ENCODE peak calls at places on chromosomes 7 and 10, in four cellular contexts. One of them, this sample, is unnamed.

GRCh38 chr7:155610633-155611193 is 33.7 kb upstream of the RBM33 start:
- DNase-seq in thoracic aorta: no peak
- DNase-seq in AG04450: no peak
- DNase-seq in CD8-positive, alpha-beta T cell: no peak
- DNase-seq in this sample: no peak

GRCh38 chr10:87622290-87623004 is 37.2 kb upstream of the PAPSS2 start:
- DNase-seq in thoracic aorta: no peak
- DNase-seq in AG04450: no peak
- DNase-seq in CD8-positive, alpha-beta T cell: no peak
- DNase-seq in this sample: peak

GRCh38 chr7:37915438-37915837 is 1.2 kb downstream of the SFRP4 start:
- DNase-seq in thoracic aorta: no peak
- DNase-seq in CD8-positive, alpha-beta T cell: no peak
- DNase-seq in AG04450: no peak
- DNase-seq in this sample: no peak

GRCh38 chr7:21159506-21159905 is 268.4 kb upstream of the SP4 start:
- DNase-seq in CD8-positive, alpha-beta T cell: no peak
- DNase-seq in AG04450: no peak
- DNase-seq in thoracic aorta: no peak
- DNase-seq in this sample: no peak

GRCh38 chr10:102300289-102300843 is 55.0 kb downstream of the GBF1 start:
- DNase-seq in AG04450: peak
- DNase-seq in thoracic aorta: no peak
- DNase-seq in CD8-positive, alpha-beta T cell: no peak
- DNase-seq in this sample: no peak

GRCh38 chr10:122566632-122567031 is 6.1 kb downstream of the DMBT1 start:
- DNase-seq in thoracic aorta: no peak
- DNase-seq in CD8-positive, alpha-beta T cell: no peak
- DNase-seq in AG04450: no peak
- DNase-seq in this sample: no peak

GRCh38 chr7:80790877-80791276 is 128.0 kb downstream of the SEMA3C start:
- DNase-seq in thoracic aorta: no peak
- DNase-seq in CD8-positive, alpha-beta T cell: no peak
- DNase-seq in AG04450: no peak
- DNase-seq in this sample: no peak

GRCh38 chr10:13100349-13101294 is 659 bp downstream of the OPTN start:
- DNase-seq in CD8-positive, alpha-beta T cell: peak
- DNase-seq in thoracic aorta: no peak
- DNase-seq in AG04450: no peak
- DNase-seq in this sample: no peak

GRCh38 chr10:6507311-6507710 is 72.8 kb downstream of the PRKCQ start:
- DNase-seq in AG04450: no peak
- DNase-seq in CD8-positive, alpha-beta T cell: no peak
- DNase-seq in thoracic aorta: no peak
- DNase-seq in this sample: no peak

GRCh38 chr10:78420946-78421732 is 387.5 kb downstream of the RPS24 start:
- DNase-seq in CD8-positive, alpha-beta T cell: no peak
- DNase-seq in thoracic aorta: no peak
- DNase-seq in AG04450: no peak
- DNase-seq in this sample: no peak

GRCh38 chr7:156118246-156118645 is 306.0 kb upstream of the SHH start:
- DNase-seq in AG04450: no peak
- DNase-seq in thoracic aorta: no peak
- DNase-seq in CD8-positive, alpha-beta T cell: no peak
- DNase-seq in this sample: no peak

GRCh38 chr10:68732651-68733050 is 11.6 kb downstream of the CCAR1 start:
- DNase-seq in AG04450: no peak
- DNase-seq in CD8-positive, alpha-beta T cell: no peak
- DNase-seq in thoracic aorta: no peak
- DNase-seq in this sample: no peak

GRCh38 chr10:119542357-119542989 is at the start of gene RGS10:
- DNase-seq in AG04450: no peak
- DNase-seq in thoracic aorta: no peak
- DNase-seq in CD8-positive, alpha-beta T cell: peak
- DNase-seq in this sample: no peak

GRCh38 chr10:77165445-77166316 is 471.9 kb downstream of the KCNMA1 start:
- DNase-seq in AG04450: no peak
- DNase-seq in thoracic aorta: no peak
- DNase-seq in CD8-positive, alpha-beta T cell: peak
- DNase-seq in this sample: no peak

GRCh38 chr10:62231371-62231770 is 37.3 kb downstream of the RTKN2 start:
- DNase-seq in thoracic aorta: no peak
- DNase-seq in AG04450: peak
- DNase-seq in CD8-positive, alpha-beta T cell: no peak
- DNase-seq in this sample: no peak

GRCh38 chr10:20988357-20988983 is 91.4 kb upstream of the NEBL start:
- DNase-seq in thoracic aorta: no peak
- DNase-seq in AG04450: no peak
- DNase-seq in CD8-positive, alpha-beta T cell: no peak
- DNase-seq in this sample: no peak

GRCh38 chr10:63256047-63256773 is 123.1 kb downstream of the NRBF2 start:
- DNase-seq in CD8-positive, alpha-beta T cell: no peak
- DNase-seq in AG04450: no peak
- DNase-seq in thoracic aorta: no peak
- DNase-seq in this sample: no peak

GRCh38 chr10:23063387-23064287 is 31.7 kb upstream of the MSRB2 start:
- DNase-seq in CD8-positive, alpha-beta T cell: no peak
- DNase-seq in thoracic aorta: no peak
- DNase-seq in AG04450: no peak
- DNase-seq in this sample: no peak

GRCh38 chr10:88386204-88386877 is 196.8 kb downstream of the RNLS start:
- DNase-seq in thoracic aorta: no peak
- DNase-seq in CD8-positive, alpha-beta T cell: no peak
- DNase-seq in AG04450: no peak
- DNase-seq in this sample: peak

GRCh38 chr7:102069913-102070629 is 216.6 kb upstream of the SH2B2 start:
- DNase-seq in thoracic aorta: no peak
- DNase-seq in AG04450: no peak
- DNase-seq in CD8-positive, alpha-beta T cell: no peak
- DNase-seq in this sample: no peak

GRCh38 chr10:113297226-113297625 is 255.6 kb upstream of the HABP2 start:
- DNase-seq in CD8-positive, alpha-beta T cell: no peak
- DNase-seq in thoracic aorta: no peak
- DNase-seq in AG04450: no peak
- DNase-seq in this sample: no peak

GRCh38 chr10:28331821-28332220 is 29.0 kb upstream of the MPP7 start:
- DNase-seq in AG04450: peak
- DNase-seq in CD8-positive, alpha-beta T cell: no peak
- DNase-seq in thoracic aorta: no peak
- DNase-seq in this sample: no peak

GRCh38 chr7:39819514-39819913 is 130.5 kb upstream of the CDK13 start:
- DNase-seq in CD8-positive, alpha-beta T cell: no peak
- DNase-seq in thoracic aorta: no peak
- DNase-seq in AG04450: no peak
- DNase-seq in this sample: no peak

DNA sequence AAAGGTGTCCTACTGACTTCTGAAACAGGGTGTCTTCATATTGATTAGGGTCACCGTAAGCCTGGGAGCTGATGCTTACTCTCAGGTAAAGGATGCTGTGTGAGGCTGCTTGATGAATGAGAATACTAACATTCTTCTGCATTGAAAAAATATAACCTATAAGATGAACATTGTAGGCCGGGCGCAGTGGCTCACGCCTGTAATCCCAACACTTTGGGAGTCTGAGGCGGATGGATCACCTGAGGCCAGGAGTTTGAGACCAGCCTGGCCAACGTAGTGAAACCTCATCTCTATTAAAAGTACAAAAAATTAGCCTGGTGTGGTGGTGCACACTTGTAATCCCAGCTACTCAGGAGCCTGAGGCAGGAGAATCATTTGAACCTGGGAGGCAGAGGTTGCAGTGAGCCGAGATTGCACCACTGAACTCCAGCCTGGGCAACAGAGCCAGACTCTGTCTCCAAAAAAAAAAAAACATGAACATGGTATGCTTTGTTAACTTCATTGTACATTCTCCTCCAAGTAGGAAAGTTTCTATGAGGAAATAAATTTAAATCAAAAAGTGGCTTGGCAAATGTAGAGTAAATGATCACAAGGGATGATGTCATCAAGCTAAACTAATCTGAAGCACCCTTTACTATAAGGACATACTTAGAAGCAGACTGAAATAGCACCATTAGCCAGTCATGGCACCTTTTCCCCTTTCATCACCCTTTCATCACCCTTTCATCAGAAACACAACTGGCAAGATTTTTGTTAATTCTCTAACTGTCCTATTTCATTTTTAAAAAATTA is 1.5 kb upstream of the BRAF start:
- DNase-seq in AG04450: no peak
- DNase-seq in CD8-positive, alpha-beta T cell: no peak
- DNase-seq in thoracic aorta: no peak
- DNase-seq in this sample: no peak
- H3K4me3 ChIP-seq in AG04450: no peak
- H3K4me3 ChIP-seq in CD8-positive, alpha-beta T cell: no peak
- H3K4me3 ChIP-seq in thoracic aorta: no peak
- H3K4me3 ChIP-seq in this sample: no peak

GRCh38 chr7:85736085-85736484 is 549.2 kb upstream of the SEMA3D start:
- DNase-seq in CD8-positive, alpha-beta T cell: no peak
- DNase-seq in AG04450: no peak
- DNase-seq in thoracic aorta: no peak
- DNase-seq in this sample: no peak

GRCh38 chr7:85730016-85730415 is 543.2 kb upstream of the SEMA3D start:
- DNase-seq in CD8-positive, alpha-beta T cell: no peak
- DNase-seq in thoracic aorta: no peak
- DNase-seq in AG04450: no peak
- DNase-seq in this sample: no peak

GRCh38 chr7:85734823-85735222 is 548.0 kb upstream of the SEMA3D start:
- DNase-seq in AG04450: no peak
- DNase-seq in thoracic aorta: no peak
- DNase-seq in CD8-positive, alpha-beta T cell: no peak
- DNase-seq in this sample: no peak

GRCh38 chr7:85737426-85737825 is 550.6 kb upstream of the SEMA3D start:
- DNase-seq in AG04450: no peak
- DNase-seq in CD8-positive, alpha-beta T cell: no peak
- DNase-seq in thoracic aorta: no peak
- DNase-seq in this sample: no peak

GRCh38 chr7:85733163-85733915 is 546.5 kb upstream of the SEMA3D start:
- DNase-seq in AG04450: no peak
- DNase-seq in thoracic aorta: no peak
- DNase-seq in CD8-positive, alpha-beta T cell: no peak
- DNase-seq in this sample: no peak
- TF ChIP-seq CTCF in AG04450: no peak
- TF ChIP-seq CTCF in thoracic aorta: no peak
- TF ChIP-seq CTCF in CD8-positive, alpha-beta T cell: no peak
- TF ChIP-seq CTCF in this sample: no peak

DNA sequence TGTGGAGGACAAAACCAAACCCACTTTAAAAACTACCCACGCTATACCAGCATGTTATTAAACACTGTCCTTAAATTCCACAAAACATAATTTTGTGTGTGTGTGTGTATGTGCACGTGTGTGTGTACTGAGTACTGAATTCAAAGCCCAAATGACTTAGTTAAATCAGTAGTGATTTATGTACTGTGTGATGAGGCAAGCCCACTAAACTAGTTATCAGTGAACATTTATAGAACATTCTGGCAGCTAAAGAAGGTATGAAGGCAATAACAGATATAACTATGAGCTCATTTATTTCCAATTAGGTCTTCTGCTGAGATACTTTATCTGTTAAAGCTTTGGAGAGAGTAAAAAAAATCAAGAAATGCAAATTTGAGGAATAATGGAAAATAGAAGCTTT is 115.1 kb downstream of the CPED1 start:
- DNase-seq in CD8-positive, alpha-beta T cell: no peak
- DNase-seq in thoracic aorta: no peak
- DNase-seq in AG04450: no peak
- DNase-seq in this sample: no peak
- H3K4me3 ChIP-seq in CD8-positive, alpha-beta T cell: no peak
- H3K4me3 ChIP-seq in thoracic aorta: no peak
- H3K4me3 ChIP-seq in AG04450: no peak
- H3K4me3 ChIP-seq in this sample: no peak

DNA sequence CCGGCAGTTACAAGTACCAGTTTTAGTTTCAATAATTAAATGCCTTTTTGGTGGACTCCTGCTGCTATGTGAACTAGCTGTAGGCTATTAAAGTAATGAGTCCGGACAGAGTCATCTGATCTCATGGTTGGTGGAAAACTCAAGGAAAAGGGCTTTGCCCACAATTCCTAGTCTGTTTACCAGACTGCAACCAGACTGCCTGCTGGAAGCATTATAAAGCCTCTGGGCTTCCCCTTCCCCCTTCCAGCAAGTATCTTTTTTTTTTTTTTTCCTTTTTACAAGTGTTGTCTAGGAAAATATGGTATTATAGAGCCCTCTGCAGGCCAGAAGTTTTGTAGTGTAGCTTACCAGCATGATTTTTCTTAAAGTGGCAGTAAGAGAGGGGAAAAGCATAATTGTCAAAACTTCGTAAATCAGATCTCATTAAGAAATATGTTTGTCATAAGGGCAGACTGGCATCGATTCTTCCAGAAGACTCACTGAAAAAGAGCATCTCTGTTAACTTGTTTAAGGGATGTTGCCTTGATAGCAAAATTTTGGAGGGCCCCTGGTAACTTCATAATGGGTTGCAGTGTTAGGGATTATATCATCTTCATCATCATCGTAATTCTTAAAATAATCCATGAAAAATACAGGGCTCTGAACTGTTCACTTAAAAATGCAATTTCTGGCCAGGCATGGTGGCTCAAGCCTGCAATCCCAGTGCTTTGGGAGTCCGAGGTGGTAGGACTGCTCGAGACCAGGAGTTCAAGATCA is 181.3 kb downstream of the TAX1BP1 start:
- DNase-seq in AG04450: peak
- DNase-seq in CD8-positive, alpha-beta T cell: no peak
- DNase-seq in thoracic aorta: no peak
- DNase-seq in this sample: peak
- TF ChIP-seq CTCF in AG04450: peak
- TF ChIP-seq CTCF in CD8-positive, alpha-beta T cell: peak
- TF ChIP-seq CTCF in thoracic aorta: peak
- TF ChIP-seq CTCF in this sample: peak

DNA sequence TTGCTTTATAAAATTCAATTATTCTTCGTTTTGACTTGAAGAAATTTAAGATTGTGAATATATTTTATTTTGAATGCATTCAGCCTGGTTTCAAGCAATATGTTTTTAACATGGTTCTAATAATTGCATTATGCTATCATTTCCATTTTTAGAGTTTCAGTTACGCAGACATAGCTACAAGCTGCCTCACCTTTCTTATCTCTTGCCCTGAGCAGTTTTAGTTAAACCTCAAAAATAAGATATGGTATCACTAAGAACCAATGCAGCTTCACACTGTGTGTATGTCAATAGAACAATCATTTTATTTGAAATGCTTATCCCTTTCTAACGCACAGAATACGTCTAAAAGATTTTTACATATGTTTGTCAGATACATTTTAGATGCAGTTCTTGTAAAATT is 632.6 kb upstream of the KCND2 start:
- DNase-seq in thoracic aorta: no peak
- DNase-seq in AG04450: no peak
- DNase-seq in CD8-positive, alpha-beta T cell: no peak
- DNase-seq in this sample: no peak
- H3K4me3 ChIP-seq in thoracic aorta: no peak
- H3K4me3 ChIP-seq in AG04450: no peak
- H3K4me3 ChIP-seq in CD8-positive, alpha-beta T cell: no peak
- H3K4me3 ChIP-seq in this sample: no peak

GRCh38 chr7:28885771-28886170 is 72.4 kb downstream of the TRIL start:
- DNase-seq in thoracic aorta: no peak
- DNase-seq in AG04450: no peak
- DNase-seq in CD8-positive, alpha-beta T cell: no peak
- DNase-seq in this sample: no peak

GRCh38 chr7:28879105-28879504 is 79.0 kb downstream of the TRIL start:
- DNase-seq in CD8-positive, alpha-beta T cell: no peak
- DNase-seq in AG04450: no peak
- DNase-seq in thoracic aorta: no peak
- DNase-seq in this sample: no peak

GRCh38 chr7:28882896-28883470 is 75.1 kb downstream of the TRIL start:
- DNase-seq in thoracic aorta: no peak
- DNase-seq in AG04450: no peak
- DNase-seq in CD8-positive, alpha-beta T cell: no peak
- DNase-seq in this sample: no peak
- TF ChIP-seq CTCF in thoracic aorta: no peak
- TF ChIP-seq CTCF in AG04450: no peak
- TF ChIP-seq CTCF in CD8-positive, alpha-beta T cell: no peak
- TF ChIP-seq CTCF in this sample: no peak

This sample was measured in GM12864.